ENCODE peak calls at places on chromosomes 16 and 17, in eight cellular contexts. I, G, Y, C, T, H, U and W are unnamed samples.
A peak's percentile ranks its signal among the peaks of the same experiment; 100 is the strongest.

GRCh38 chr16:24834459-24835335 is 11.1 kb upstream of the SLC5A11 start:
- DNase-seq in I (peak; percentile 60), G (peak; percentile 38), Y (peak; percentile 63), C (peak; percentile 18), T (peak; percentile 58), H (peak; percentile 39), U (peak; percentile 73), W (peak; percentile 73)

GRCh38 chr17:57211543-57211942 is 44.8 kb upstream of the MSI2 start:
- DNase-seq in I (no peak), G (no peak), Y (peak; percentile 90), C (no peak), T (peak; percentile 62), H (no peak), U (no peak), W (no peak)

GRCh38 chr16:48426244-48427135 is 41.3 kb upstream of the SIAH1 start:
- DNase-seq in I (no peak), G (peak; percentile 56), Y (no peak), C (no peak), T (peak; percentile 39), H (no peak), U (no peak), W (no peak)

GRCh38 chr17:56665864-56666263 is 72.4 kb downstream of the NOG start:
- DNase-seq in I (peak; percentile 8), G (no peak), Y (no peak), C (no peak), T (no peak), H (no peak), U (no peak), W (peak; percentile 8)

GRCh38 chr16:57266531-57267268 is 17.8 kb downstream of the PLLP start:
- DNase-seq in I (no peak), G (no peak), Y (no peak), C (no peak), T (no peak), H (peak; percentile 46), U (no peak), W (no peak)

GRCh38 chr16:89057738-89058137 is 35.9 kb upstream of the ACSF3 start:
- DNase-seq in I (no peak), G (no peak), Y (no peak), C (no peak), T (no peak), H (no peak), U (no peak), W (no peak)

GRCh38 chr16:49651980-49652379 is 203.9 kb downstream of the ZNF423 start:
- DNase-seq in I (no peak), G (no peak), Y (no peak), C (no peak), T (no peak), H (peak; percentile 59), U (no peak), W (no peak)

GRCh38 chr16:78515421-78515820 is 416.0 kb downstream of the WWOX start:
- DNase-seq in I (no peak), G (no peak), Y (no peak), C (no peak), T (no peak), H (no peak), U (no peak), W (no peak)

GRCh38 chr17:47789611-47790520 is 31.7 kb downstream of the OSBPL7 start:
- DNase-seq in I (peak; percentile 87), G (no peak), Y (peak; percentile 72), C (no peak), T (peak; percentile 78), H (peak; percentile 96), U (peak; percentile 69), W (peak; percentile 80)

GRCh38 chr16:71230122-71230845 is at the start of gene HYDIN:
- DNase-seq in I (peak; percentile 98), G (no peak), Y (peak; percentile 64), C (no peak), T (peak; percentile 63), H (peak; percentile 91), U (peak; percentile 92), W (peak; percentile 99)

GRCh38 chr16:3020604-3021448 is 658 bp downstream of the TNFRSF12A start:
- DNase-seq in I (peak; percentile 74), G (peak; percentile 44), Y (peak; percentile 88), C (peak; percentile 66), T (peak; percentile 89), H (peak; percentile 72), U (peak; percentile 95), W (peak; percentile 95)
- TF ChIP-seq EZH2phosphoT487 in I (no peak), G (no peak), Y (peak; percentile 49), C (no peak), T (no peak), H (no peak), U (no peak), W (no peak)

GRCh38 chr16:80803341-80804060 is 897 bp downstream of the CDYL2 start:
- DNase-seq in I (peak; percentile 63), G (peak; percentile 21), Y (peak; percentile 12), C (no peak), T (peak; percentile 61), H (peak; percentile 66), U (peak; percentile 53), W (peak; percentile 58)

GRCh38 chr16:80804061-80804450 is 342 bp downstream of the CDYL2 start:
- DNase-seq in I (no peak), G (peak; percentile 32), Y (peak; percentile 34), C (no peak), T (peak; percentile 72), H (no peak), U (peak; percentile 69), W (peak; percentile 50)

GRCh38 chr16:80804451-80805383 is at the start of gene CDYL2:
- DNase-seq in I (peak; percentile 75), G (peak; percentile 53), Y (peak; percentile 57), C (no peak), T (peak; percentile 75), H (peak; percentile 78), U (peak; percentile 82), W (peak; percentile 31)

GRCh38 chr16:80807916-80808315 is 3.5 kb upstream of the CDYL2 start:
- DNase-seq in I (no peak), G (no peak), Y (no peak), C (no peak), T (no peak), H (no peak), U (no peak), W (no peak)

DNA sequence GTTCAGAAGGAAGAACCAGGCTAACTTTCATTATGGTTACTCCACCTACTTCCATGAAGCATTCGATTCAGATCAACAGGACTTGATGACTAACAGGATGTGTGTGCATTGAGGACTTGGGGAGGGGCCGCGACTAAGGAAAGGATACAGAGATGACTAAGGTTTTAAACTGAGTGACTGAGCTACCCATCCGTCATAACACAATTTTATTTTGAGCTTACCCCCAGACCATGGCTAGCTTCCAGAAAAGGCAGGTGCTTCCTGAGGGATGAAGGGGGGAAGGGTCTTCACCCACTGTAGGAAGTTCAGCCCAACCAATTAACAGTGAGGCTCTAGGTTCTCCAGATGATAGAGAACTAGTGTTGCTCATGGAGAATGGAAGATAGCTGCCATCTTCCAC is 2.6 kb upstream of the CDYL2 start:
- DNase-seq in I (no peak), G (no peak), Y (peak; percentile 82), C (no peak), T (peak; percentile 80), H (no peak), U (no peak), W (no peak)
- TF ChIP-seq EZH2phosphoT487 in I (no peak), G (no peak), Y (no peak), C (no peak), T (no peak), H (no peak), U (no peak), W (no peak)

DNA sequence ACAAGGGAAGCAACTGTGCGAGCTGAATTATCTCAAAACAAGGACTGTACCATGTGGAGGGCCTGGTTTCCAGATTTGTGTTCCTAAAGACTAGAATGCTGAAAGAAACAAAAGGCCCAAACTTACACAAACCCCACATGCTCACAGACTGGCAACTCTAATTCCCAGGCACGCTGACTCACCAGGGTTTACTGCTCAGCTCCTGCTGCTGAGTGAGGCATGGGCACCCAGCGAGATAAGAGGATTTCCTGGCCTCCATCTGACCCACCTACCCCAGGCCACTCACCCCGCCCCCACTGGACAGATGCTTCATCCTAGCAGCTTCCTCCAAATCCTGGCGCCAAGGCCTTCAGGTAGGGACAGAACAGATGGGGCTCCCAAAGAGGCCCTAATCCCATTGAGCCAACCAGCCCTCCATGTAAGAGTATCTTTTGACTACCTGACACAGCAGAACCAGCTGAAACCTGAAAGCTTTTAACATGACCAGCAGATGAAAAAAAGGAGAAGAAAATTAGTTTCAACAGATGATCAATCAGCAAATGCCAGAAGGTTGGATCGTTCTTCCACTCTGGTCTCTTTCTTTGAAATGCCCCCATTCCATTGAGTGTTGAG is 33.9 kb downstream of the DCUN1D3 start:
- DNase-seq in I (peak; percentile 78), G (no peak), Y (peak; percentile 70), C (peak; percentile 78), T (peak; percentile 91), H (peak; percentile 35), U (peak; percentile 80), W (no peak)
- TF ChIP-seq EZH2phosphoT487 in I (no peak), G (no peak), Y (no peak), C (no peak), T (no peak), H (no peak), U (no peak), W (no peak)

GRCh38 chr17:2647961-2648360 is 54.5 kb downstream of the PAFAH1B1 start:
- DNase-seq in I (no peak), G (no peak), Y (no peak), C (no peak), T (no peak), H (no peak), U (no peak), W (no peak)
- TF ChIP-seq EZH2phosphoT487 in I (no peak), G (no peak), Y (no peak), C (no peak), T (no peak), H (no peak), U (no peak), W (no peak)